ENCODE peak calls at places on chromosomes 2 and 18, in nine cellular contexts. L is A673, D is dorsolateral prefrontal cortex, T is vagina, E is heart left ventricle, Z is stomach, X is H9, Y is foreskin fibroblast, U is left lung. W is an unnamed sample.

GRCh38 chr2:239932881-239933735 is 92.0 kb downstream of the NDUFA10 start:
- DNase-seq in L (no peak), D (peak; percentile 22), T (no peak), E (peak; percentile 7), Z (peak; percentile 20), X (peak; percentile 14), Y (no peak), U (peak; percentile 62), W (peak; percentile 3)

GRCh38 chr18:35322486-35323258 is 21.5 kb downstream of the ZNF24 start:
- DNase-seq in L (no peak), D (no peak), T (no peak), E (no peak), Z (no peak), X (no peak), Y (peak; percentile 21), U (no peak), W (no peak)

GRCh38 chr2:64049633-64050220 is 30.5 kb upstream of the VPS54 start:
- DNase-seq in L (peak; percentile 86), D (peak; percentile 79), T (no peak), E (peak; percentile 51), Z (peak; percentile 61), X (peak; percentile 67), Y (peak; percentile 84), U (no peak), W (peak; percentile 54)

GRCh38 chr2:13681936-13682335 is 950.6 kb upstream of the LRATD1 start:
- DNase-seq in L (no peak), D (no peak), T (no peak), E (no peak), Z (no peak), X (no peak), Y (peak; percentile 13), U (no peak), W (no peak)

GRCh38 chr2:187115627-187116026 is 266.7 kb upstream of the ZSWIM2 start:
- DNase-seq in L (peak; percentile 44), D (no peak), T (no peak), E (no peak), Z (no peak), X (no peak), Y (no peak), U (no peak), W (no peak)

GRCh38 chr2:210667726-210668125 is 111.3 kb downstream of the CPS1 start:
- DNase-seq in L (no peak), D (no peak), T (no peak), E (no peak), Z (no peak), X (no peak), Y (peak; percentile 12), U (no peak), W (no peak)

GRCh38 chr18:31252522-31252921 is 65.4 kb upstream of the DSG1 start:
- DNase-seq in L (no peak), D (no peak), T (no peak), E (no peak), Z (no peak), X (no peak), Y (no peak), U (no peak), W (no peak)

GRCh38 chr2:120914839-120915521 is 179.3 kb downstream of the GLI2 start:
- DNase-seq in L (peak; percentile 22), D (no peak), T (no peak), E (peak; percentile 91), Z (peak; percentile 48), X (no peak), Y (peak; percentile 95), U (peak; percentile 86), W (no peak)

GRCh38 chr2:202965810-202966454 is 48.7 kb upstream of the NBEAL1 start:
- DNase-seq in L (peak; percentile 78), D (no peak), T (no peak), E (no peak), Z (no peak), X (peak; percentile 42), Y (peak; percentile 34), U (no peak), W (no peak)

GRCh38 chr2:172849519-172850217 is 114.0 kb downstream of the RAPGEF4 start:
- DNase-seq in L (no peak), D (no peak), T (no peak), E (peak; percentile 38), Z (no peak), X (no peak), Y (no peak), U (no peak), W (no peak)

GRCh38 chr2:217077841-217078407 is 218.1 kb upstream of the TNP1 start:
- DNase-seq in L (no peak), D (no peak), T (no peak), E (no peak), Z (no peak), X (no peak), Y (peak; percentile 48), U (no peak), W (no peak)

GRCh38 chr18:67318651-67319050 is 197.9 kb downstream of the DSEL start:
- DNase-seq in L (no peak), D (no peak), T (no peak), E (no peak), Z (no peak), X (no peak), Y (peak; percentile 59), U (no peak), W (no peak)

GRCh38 chr2:88190808-88191721 is 20.9 kb downstream of the THNSL2 start:
- DNase-seq in L (peak; percentile 49), D (no peak), T (no peak), E (no peak), Z (no peak), X (peak; percentile 82), Y (peak; percentile 37), U (no peak), W (no peak)

GRCh38 chr2:206164261-206164862 is 4.7 kb downstream of the EEF1B2 start:
- DNase-seq in L (peak; percentile 64), D (no peak), T (no peak), E (no peak), Z (no peak), X (no peak), Y (peak; percentile 76), U (no peak), W (peak; percentile 71)

GRCh38 chr2:202765435-202765834 is 106.1 kb downstream of the ICA1L start:
- DNase-seq in L (no peak), D (no peak), T (no peak), E (no peak), Z (no peak), X (no peak), Y (no peak), U (no peak), W (no peak)

GRCh38 chr2:102660070-102660469 is 40.7 kb downstream of the SLC9A2 start:
- DNase-seq in L (no peak), D (no peak), T (no peak), E (peak; percentile 38), Z (no peak), X (no peak), Y (no peak), U (no peak), W (no peak)

GRCh38 chr2:227862741-227863588 is 8.5 kb upstream of the DAW1 start:
- DNase-seq in L (peak; percentile 70), D (no peak), T (no peak), E (no peak), Z (no peak), X (peak; percentile 66), Y (peak; percentile 86), U (no peak), W (no peak)

GRCh38 chr2:73037947-73038585 is 33.4 kb downstream of the SFXN5 start:
- DNase-seq in L (no peak), D (no peak), T (no peak), E (no peak), Z (no peak), X (no peak), Y (no peak), U (no peak), W (no peak)

GRCh38 chr2:20422679-20423271 is 24.1 kb upstream of the RHOB start:
- DNase-seq in L (no peak), D (peak; percentile 61), T (peak; percentile 95), E (peak; percentile 68), Z (no peak), X (peak; percentile 68), Y (peak; percentile 88), U (no peak), W (no peak)
- TF ChIP-seq CTCF in L (no peak), D (peak; percentile 61), T (no peak), E (no peak), Z (no peak), X (peak; percentile 61), Y (peak; percentile 17), U (no peak), W (no peak)

DNA sequence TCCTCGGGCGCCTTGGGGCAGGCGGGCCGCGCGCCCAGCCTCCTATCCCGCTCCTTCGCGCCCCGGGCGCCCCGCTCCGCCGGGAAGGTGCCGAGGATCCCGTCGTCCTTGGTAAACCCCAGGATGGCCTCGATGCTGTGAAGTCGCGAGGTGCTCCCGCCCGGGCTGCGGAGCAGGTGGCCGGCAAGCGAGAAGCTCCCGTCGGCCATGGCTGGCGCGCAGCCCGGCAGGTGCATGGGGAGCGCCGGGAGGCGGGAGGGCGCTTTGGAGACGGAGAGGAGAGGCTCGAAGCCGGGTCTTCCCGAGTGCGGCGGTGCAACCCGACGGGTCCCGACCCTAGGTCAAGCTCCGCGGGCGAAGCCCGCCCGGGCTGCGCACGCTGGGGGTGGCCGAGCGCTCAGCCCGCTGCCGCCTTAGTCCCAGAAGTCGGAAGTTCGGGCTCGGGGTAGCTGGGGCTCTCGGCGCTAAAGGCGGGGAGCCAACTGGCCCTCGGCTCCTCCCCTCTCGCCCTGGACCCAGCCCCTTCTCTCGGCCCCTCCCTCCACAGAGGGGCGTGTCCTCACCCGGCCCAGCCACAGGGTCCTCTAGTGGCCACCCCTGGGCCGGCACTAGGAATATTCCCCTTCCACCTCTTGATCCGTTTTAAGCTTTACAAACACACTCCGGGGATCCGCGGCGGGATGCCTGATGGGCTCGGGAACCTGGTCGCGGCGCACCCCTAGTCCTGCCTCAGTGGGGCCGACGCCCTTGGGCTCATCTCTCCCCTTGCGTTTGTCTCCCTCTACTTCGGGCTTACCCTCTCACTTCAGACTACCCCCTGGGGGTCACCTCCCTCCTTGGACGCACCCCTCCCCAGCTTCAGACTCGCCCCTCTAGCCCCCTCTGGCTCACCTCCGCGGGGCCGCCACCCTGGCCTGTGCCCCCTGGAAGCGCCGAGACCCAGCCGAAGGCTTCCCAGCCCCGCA is at the start of gene RAX:
- DNase-seq in L (peak; percentile 92), D (no peak), T (no peak), E (no peak), Z (no peak), X (peak; percentile 92), Y (peak; percentile 46), U (peak; percentile 69), W (no peak)
- TF ChIP-seq CTCF in L (peak; percentile 77), D (no peak), T (no peak), E (no peak), Z (no peak), X (peak; percentile 75), Y (no peak), U (no peak), W (peak; percentile 6)

GRCh38 chr2:71672011-71672639 is 218.8 kb downstream of the DYSF start:
- DNase-seq in L (no peak), D (no peak), T (no peak), E (no peak), Z (no peak), X (peak; percentile 69), Y (no peak), U (no peak), W (peak; percentile 38)
- TF ChIP-seq CTCF in L (peak; percentile 21), D (no peak), T (no peak), E (no peak), Z (no peak), X (peak; percentile 60), Y (no peak), U (no peak), W (no peak)

DNA sequence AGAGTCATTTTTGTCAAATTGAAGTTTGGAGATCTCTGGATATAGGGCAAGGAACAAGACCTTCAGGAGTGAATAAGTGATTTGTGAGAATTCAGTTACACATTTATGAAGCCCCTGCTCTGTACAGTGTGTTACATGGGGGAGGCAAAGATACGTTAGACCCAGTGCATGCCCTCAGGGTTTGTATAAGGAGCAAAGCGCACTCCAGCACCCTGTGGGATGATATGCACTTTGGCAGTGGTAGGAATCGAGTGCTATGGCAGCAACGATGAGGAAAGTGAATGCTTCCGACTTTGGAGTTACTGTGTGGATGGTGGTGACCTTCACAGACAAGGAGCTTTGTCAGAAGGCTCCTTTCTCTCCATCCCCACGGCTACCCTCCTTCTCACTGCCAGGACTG is 74.3 kb upstream of the ALPP start:
- DNase-seq in L (no peak), D (no peak), T (no peak), E (no peak), Z (no peak), X (no peak), Y (no peak), U (no peak), W (no peak)
- TF ChIP-seq CTCF in L (no peak), D (no peak), T (no peak), E (no peak), Z (no peak), X (no peak), Y (no peak), U (no peak), W (no peak)

W was measured in mesothelial cell of epicardium.